ENCODE peak calls at places on chromosomes 7 and 10, in seven cellular contexts. D is OCI-LY7; Q is NCI-H1694; W is DMS53; K is NCI-H2227 treated with DMSO at 0.1 percent for 48 hours; C is cardiac fibroblast; E is stimulated activated naive CD4-positive, alpha-beta T cell. T is an unnamed sample.

GRCh38 chr10:68560201-68560915 is at the start of gene TET1:
- DNase-seq in Q (no peak), D (peak), W (peak), C (peak), K (peak), E (no peak), T (peak)

GRCh38 chr7:134789967-134790685 is 10.7 kb downstream of the CALD1 start:
- DNase-seq in K (peak), E (no peak), D (no peak), W (peak), Q (no peak), C (peak), T (no peak)

GRCh38 chr10:75508814-75509306 is 77.4 kb downstream of the LRMDA start:
- DNase-seq in Q (no peak), W (no peak), K (no peak), D (no peak), E (no peak), C (no peak), T (no peak)

GRCh38 chr10:117603726-117604125 is 61.2 kb downstream of the EMX2 start:
- DNase-seq in E (no peak), W (no peak), C (no peak), K (no peak), D (no peak), Q (no peak), T (no peak)

GRCh38 chr10:131959841-131960240 is 21.9 kb downstream of the BNIP3 start:
- DNase-seq in E (no peak), D (no peak), W (no peak), C (no peak), Q (no peak), K (no peak), T (no peak)

GRCh38 chr10:80464557-80465466 is 10.7 kb downstream of the TSPAN14 start:
- DNase-seq in C (no peak), Q (no peak), K (peak), E (no peak), D (peak), W (no peak), T (peak)

GRCh38 chr10:119608316-119609155 is 11.8 kb upstream of the TIAL1 start:
- DNase-seq in E (no peak), Q (no peak), C (peak), W (peak), D (peak), K (peak), T (no peak)

GRCh38 chr7:94922457-94922856 is 15.1 kb downstream of the PPP1R9A start:
- DNase-seq in D (no peak), C (no peak), W (no peak), E (no peak), Q (no peak), K (no peak), T (no peak)

GRCh38 chr7:157809154-157809862 is 472.5 kb downstream of the DNAJB6 start:
- DNase-seq in K (no peak), W (no peak), D (no peak), E (no peak), C (no peak), Q (no peak), T (no peak)

GRCh38 chr10:76430330-76430729 is 998.9 kb downstream of the LRMDA start:
- DNase-seq in C (no peak), D (no peak), K (no peak), W (no peak), E (no peak), Q (no peak), T (no peak)

GRCh38 chr10:62373995-62374861 is at the start of gene ZNF365:
- DNase-seq in Q (no peak), E (no peak), K (no peak), D (no peak), W (peak), C (peak), T (no peak)

GRCh38 chr7:98670186-98670585 is 53.1 kb downstream of the NPTX2 start:
- DNase-seq in C (no peak), K (no peak), D (no peak), W (no peak), Q (no peak), E (no peak), T (no peak)

GRCh38 chr7:1695800-1696454 is 25.9 kb downstream of the ELFN1 start:
- DNase-seq in K (no peak), D (no peak), E (no peak), C (no peak), Q (no peak), W (peak), T (no peak)

GRCh38 chr10:118045842-118046490 is 775 bp downstream of the RAB11FIP2 start:
- DNase-seq in C (peak), D (peak), Q (no peak), W (peak), E (no peak), K (peak), T (peak)

GRCh38 chr7:26958834-26959233 is 94.4 kb upstream of the SKAP2 start:
- DNase-seq in Q (no peak), E (no peak), D (no peak), K (no peak), C (peak), W (peak), T (peak)

GRCh38 chr10:30804478-30805055 is 175.0 kb upstream of the LYZL2 start:
- DNase-seq in E (no peak), W (no peak), C (no peak), Q (no peak), D (no peak), K (no peak), T (peak)

GRCh38 chr7:131919920-131920709 is 363.7 kb upstream of the PODXL start:
- DNase-seq in K (no peak), D (no peak), C (no peak), E (no peak), Q (no peak), W (peak), T (no peak)

GRCh38 chr7:151847681-151848081 is 29.2 kb downstream of the PRKAG2 start:
- DNase-seq in E (no peak), W (no peak), K (no peak), D (no peak), C (peak), Q (no peak), T (no peak)

GRCh38 chr10:24494236-24494635 is 229.5 kb downstream of the ARHGAP21 start:
- DNase-seq in C (no peak), K (no peak), W (no peak), D (no peak), Q (no peak), E (no peak), T (no peak)

GRCh38 chr10:5942001-5942400 is 35.3 kb downstream of the IL15RA start:
- DNase-seq in W (no peak), C (no peak), Q (no peak), K (no peak), D (no peak), E (no peak), T (no peak)

GRCh38 chr10:16867556-16867955 is 50.3 kb upstream of the RSU1 start:
- DNase-seq in W (peak), C (peak), K (no peak), D (no peak), E (no peak), Q (no peak), T (peak)

GRCh38 chr7:132742152-132742551 is 165.9 kb upstream of the PLXNA4 start:
- DNase-seq in K (no peak), E (no peak), C (peak), W (peak), Q (no peak), D (no peak), T (peak)

GRCh38 chr7:127320974-127321373 is 68.2 kb upstream of the GRM8 start:
- DNase-seq in D (no peak), E (no peak), W (no peak), K (no peak), C (no peak), Q (no peak), T (no peak)

GRCh38 chr10:100306861-100307260 is 20.4 kb upstream of the BLOC1S2 start:
- DNase-seq in E (no peak), K (no peak), D (no peak), Q (no peak), W (no peak), C (no peak), T (no peak)

GRCh38 chr7:93043393-93043985 is 74.3 kb downstream of the SAMD9 start:
- DNase-seq in Q (no peak), D (no peak), E (no peak), K (peak), C (peak), W (no peak), T (peak)

T was measured in foreskin melanocyte.